ENCODE peak calls at places on chromosomes 5 and 9, in nine cellular contexts. E is cardiac fibroblast, J is A549, G is psoas muscle, D is GM12878, L is SK-N-SH, B is epithelial cell of esophagus, X is AG10803, Z is thyroid gland. N is an unnamed sample.

GRCh38 chr9:127561491-127562270 is 50.4 kb upstream of the STXBP1 start:
- DNase-seq in G (peak), B (peak), D (no peak), L (no peak), E (peak), J (peak), X (peak), Z (peak), N (peak)

GRCh38 chr9:131167146-131167692 is 41.8 kb downstream of the NUP214 start:
- DNase-seq in D (no peak), L (no peak), E (no peak), X (peak), Z (no peak), J (no peak), G (no peak), B (no peak), N (no peak)

GRCh38 chr5:140104100-140104499 is 9.8 kb upstream of the PURA start:
- DNase-seq in J (no peak), Z (no peak), L (no peak), X (no peak), E (no peak), D (no peak), G (no peak), B (no peak), N (no peak)

GRCh38 chr9:37229455-37229854 is 109.1 kb downstream of the ZCCHC7 start:
- DNase-seq in L (no peak), X (no peak), Z (no peak), E (no peak), J (no peak), G (no peak), B (no peak), D (no peak), N (no peak)

GRCh38 chr9:134413112-134413715 is 87.0 kb downstream of the RXRA start:
- DNase-seq in J (no peak), G (no peak), Z (no peak), D (no peak), L (no peak), X (peak), E (no peak), B (no peak), N (no peak)

GRCh38 chr9:75378036-75378435 is 289.7 kb downstream of the OSTF1 start:
- DNase-seq in L (no peak), G (peak), X (no peak), D (no peak), B (no peak), Z (peak), E (no peak), J (no peak), N (peak)

GRCh38 chr9:22383720-22384119 is 62.9 kb upstream of the DMRTA1 start:
- DNase-seq in Z (no peak), X (no peak), D (no peak), L (no peak), B (peak), J (no peak), G (no peak), E (no peak), N (no peak)

GRCh38 chr5:114184006-114184405 is 177.9 kb upstream of the KCNN2 start:
- DNase-seq in G (no peak), E (peak), J (no peak), L (no peak), B (no peak), X (no peak), Z (no peak), D (no peak), N (no peak)

GRCh38 chr9:31683126-31683525 is 701.3 kb upstream of the ACO1 start:
- DNase-seq in E (no peak), L (no peak), Z (no peak), G (no peak), B (no peak), J (no peak), X (no peak), D (no peak), N (no peak)

GRCh38 chr5:149857499-149857898 is 87.1 kb downstream of the PDE6A start:
- DNase-seq in D (no peak), J (no peak), B (peak), E (peak), G (peak), Z (peak), L (peak), X (no peak), N (peak)

GRCh38 chr9:126482361-126483044 is 131.2 kb upstream of the LMX1B start:
- DNase-seq in X (peak), J (no peak), L (no peak), Z (no peak), D (no peak), E (peak), B (no peak), G (peak), N (peak)
- H3K4me3 ChIP-seq in X (no peak), J (no peak), L (no peak), Z (no peak), D (no peak), E (no peak), B (no peak), G (peak), N (peak)

GRCh38 chr9:111632695-111633388 is 1.7 kb downstream of the DNAJC25 start:
- DNase-seq in L (no peak), D (no peak), G (no peak), Z (no peak), J (no peak), E (no peak), X (no peak), B (no peak), N (no peak)
- H3K4me3 ChIP-seq in L (peak), D (peak), G (peak), Z (no peak), J (peak), E (no peak), X (peak), B (peak), N (peak)

GRCh38 chr5:3787604-3788003 is 192.0 kb downstream of the IRX1 start:
- DNase-seq in D (no peak), J (no peak), Z (no peak), B (no peak), X (no peak), E (no peak), G (no peak), L (no peak), N (no peak)
- H3K4me3 ChIP-seq in D (no peak), J (no peak), Z (no peak), B (no peak), X (no peak), E (no peak), G (no peak), L (no peak), N (no peak)

DNA sequence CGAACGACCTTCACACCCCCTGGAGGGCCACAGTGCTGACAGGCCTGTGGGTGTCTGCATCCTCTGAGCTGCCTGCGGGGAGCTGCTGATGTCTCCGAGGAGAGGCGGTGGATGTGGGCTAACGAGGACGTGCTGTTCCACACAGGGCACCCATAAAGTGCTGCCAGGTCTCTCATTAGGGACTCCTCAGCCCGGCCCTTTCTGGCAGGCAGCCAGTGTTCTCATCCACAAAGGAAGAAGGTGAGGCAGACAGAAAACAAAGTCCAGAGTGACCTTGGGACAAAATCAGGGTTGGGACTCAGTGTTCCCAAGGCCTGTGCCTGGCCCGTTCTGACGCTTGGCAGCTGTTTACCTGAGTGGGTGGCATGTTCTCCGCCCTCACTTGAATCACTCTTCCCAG is 29.3 kb downstream of the CARTPT start:
- DNase-seq in L (peak), G (peak), X (no peak), Z (peak), J (no peak), B (peak), D (no peak), E (no peak), N (no peak)
- H3K4me3 ChIP-seq in L (no peak), G (no peak), X (no peak), Z (no peak), J (no peak), B (no peak), D (no peak), E (no peak), N (no peak)

GRCh38 chr9:122218885-122219855 is 9.6 kb downstream of the LHX6 start:
- DNase-seq in G (no peak), E (no peak), X (no peak), Z (no peak), L (peak), B (no peak), D (no peak), J (no peak), N (no peak)
- H3K4me3 ChIP-seq in G (peak), E (no peak), X (no peak), Z (peak), L (peak), B (peak), D (no peak), J (no peak), N (peak)

GRCh38 chr5:14665110-14665822 is 748 bp downstream of the OTULIN start:
- DNase-seq in X (no peak), E (peak), B (peak), D (no peak), G (no peak), J (peak), L (peak), Z (peak), N (no peak)

GRCh38 chr5:14667770-14668169 is 3.3 kb downstream of the OTULIN start:
- DNase-seq in D (no peak), J (no peak), B (no peak), Z (no peak), L (no peak), E (no peak), G (no peak), X (no peak), N (no peak)

GRCh38 chr5:14665949-14666741 is 1.6 kb downstream of the OTULIN start:
- DNase-seq in E (no peak), X (no peak), D (no peak), G (no peak), Z (peak), J (peak), B (peak), L (peak), N (no peak)

GRCh38 chr5:14668247-14668646 is 3.7 kb downstream of the OTULIN start:
- DNase-seq in X (no peak), B (no peak), L (no peak), E (no peak), J (no peak), Z (no peak), G (no peak), D (peak), N (no peak)

DNA sequence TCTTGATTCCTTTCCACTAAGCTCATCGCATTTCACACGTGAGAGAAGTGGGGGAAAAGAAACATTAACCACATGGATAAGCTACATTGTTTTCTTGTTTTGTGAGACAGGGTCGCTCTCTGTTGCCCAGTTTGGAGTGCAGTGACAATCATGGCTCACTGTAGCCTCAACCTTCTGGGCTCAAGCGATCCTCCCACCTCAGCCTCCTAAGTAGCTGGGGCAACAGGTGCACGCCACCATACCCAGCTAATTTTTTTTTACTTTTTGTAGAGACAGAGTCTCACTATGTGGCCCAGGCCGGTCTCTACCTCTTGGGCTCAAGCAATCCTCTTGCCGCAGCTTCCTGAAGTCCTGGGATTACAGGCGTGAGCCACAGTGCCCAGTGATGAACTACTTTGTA is 2.8 kb downstream of the OTULIN start:
- DNase-seq in E (no peak), Z (no peak), G (no peak), B (no peak), D (no peak), L (no peak), X (no peak), J (no peak), N (no peak)
- H3K4me3 ChIP-seq in E (no peak), Z (no peak), G (no peak), B (no peak), D (peak), L (no peak), X (no peak), J (no peak), N (peak)

GRCh38 chr9:20356392-20357206 is 265.7 kb downstream of the MLLT3 start:
- DNase-seq in J (peak), B (peak), X (peak), L (peak), Z (peak), G (peak), D (peak), E (peak), N (no peak)
- H3K4me3 ChIP-seq in J (peak), B (no peak), X (no peak), L (peak), Z (no peak), G (peak), D (no peak), E (no peak), N (peak)